ENCODE peak calls at places on chromosome 16, in four cellular contexts. One of them, this sample, is unnamed.

GRCh38 chr16:89720859-89721643 is at the start of the genes VPS9D1 and ZNF276:
- DNase-seq in cardiac muscle cell: peak
- DNase-seq in CD4-positive, CD25-positive, alpha-beta regulatory T cell: peak
- DNase-seq in tibial nerve: peak
- DNase-seq in this sample: peak

GRCh38 chr16:89903908-89904515 is 14.7 kb upstream of the MC1R start:
- DNase-seq in cardiac muscle cell: no peak
- DNase-seq in CD4-positive, CD25-positive, alpha-beta regulatory T cell: no peak
- DNase-seq in tibial nerve: no peak
- DNase-seq in this sample: no peak

GRCh38 chr16:56576585-56577299 is 11.9 kb downstream of the MT4 start:
- DNase-seq in cardiac muscle cell: peak
- DNase-seq in CD4-positive, CD25-positive, alpha-beta regulatory T cell: peak
- DNase-seq in tibial nerve: peak
- DNase-seq in this sample: no peak

GRCh38 chr16:54289242-54290051 is 2.9 kb upstream of the IRX3 start:
- DNase-seq in cardiac muscle cell: peak
- DNase-seq in CD4-positive, CD25-positive, alpha-beta regulatory T cell: no peak
- DNase-seq in tibial nerve: no peak
- DNase-seq in this sample: no peak

GRCh38 chr16:78894872-78895271 is 705.7 kb downstream of the MAF start:
- DNase-seq in cardiac muscle cell: no peak
- DNase-seq in CD4-positive, CD25-positive, alpha-beta regulatory T cell: peak
- DNase-seq in tibial nerve: no peak
- DNase-seq in this sample: no peak

GRCh38 chr16:10871157-10871991 is 5.6 kb upstream of the CIITA start:
- DNase-seq in cardiac muscle cell: no peak
- DNase-seq in CD4-positive, CD25-positive, alpha-beta regulatory T cell: peak
- DNase-seq in tibial nerve: no peak
- DNase-seq in this sample: no peak

GRCh38 chr16:19393226-19394074 is 24.2 kb upstream of the TMC5 start:
- DNase-seq in cardiac muscle cell: no peak
- DNase-seq in CD4-positive, CD25-positive, alpha-beta regulatory T cell: no peak
- DNase-seq in tibial nerve: no peak
- DNase-seq in this sample: no peak

GRCh38 chr16:14289692-14290340 is 218.7 kb downstream of the MRTFB start:
- DNase-seq in cardiac muscle cell: peak
- DNase-seq in CD4-positive, CD25-positive, alpha-beta regulatory T cell: peak
- DNase-seq in tibial nerve: no peak
- DNase-seq in this sample: no peak

GRCh38 chr16:10858203-10858602 is 18.8 kb upstream of the CIITA start:
- DNase-seq in cardiac muscle cell: no peak
- DNase-seq in CD4-positive, CD25-positive, alpha-beta regulatory T cell: no peak
- DNase-seq in tibial nerve: no peak
- DNase-seq in this sample: no peak

GRCh38 chr16:89324056-89325010 is 106.8 kb downstream of the ZNF778 start:
- DNase-seq in cardiac muscle cell: no peak
- DNase-seq in CD4-positive, CD25-positive, alpha-beta regulatory T cell: peak
- DNase-seq in tibial nerve: no peak
- DNase-seq in this sample: no peak

GRCh38 chr16:19130852-19131808 is 17.4 kb downstream of the ITPRIPL2 start:
- DNase-seq in cardiac muscle cell: no peak
- DNase-seq in CD4-positive, CD25-positive, alpha-beta regulatory T cell: no peak
- DNase-seq in tibial nerve: peak
- DNase-seq in this sample: no peak

GRCh38 chr16:70391881-70392481 is 45.3 kb downstream of the DDX19A start:
- DNase-seq in cardiac muscle cell: no peak
- DNase-seq in CD4-positive, CD25-positive, alpha-beta regulatory T cell: no peak
- DNase-seq in tibial nerve: peak
- DNase-seq in this sample: no peak

GRCh38 chr16:89863741-89864391 is 9.5 kb upstream of the TCF25 start:
- DNase-seq in cardiac muscle cell: no peak
- DNase-seq in CD4-positive, CD25-positive, alpha-beta regulatory T cell: peak
- DNase-seq in tibial nerve: peak
- DNase-seq in this sample: no peak

GRCh38 chr16:9092282-9092962 is 978 bp downstream of the HAPSTR1 start:
- DNase-seq in cardiac muscle cell: peak
- DNase-seq in CD4-positive, CD25-positive, alpha-beta regulatory T cell: peak
- DNase-seq in tibial nerve: no peak
- DNase-seq in this sample: peak

GRCh38 chr16:73037331-73037745 is 10.6 kb downstream of the ZFHX3 start:
- DNase-seq in cardiac muscle cell: peak
- DNase-seq in CD4-positive, CD25-positive, alpha-beta regulatory T cell: no peak
- DNase-seq in tibial nerve: no peak
- DNase-seq in this sample: no peak

GRCh38 chr16:50629334-50629733 is 51.8 kb downstream of the SNX20 start:
- DNase-seq in cardiac muscle cell: no peak
- DNase-seq in CD4-positive, CD25-positive, alpha-beta regulatory T cell: no peak
- DNase-seq in tibial nerve: no peak
- DNase-seq in this sample: no peak

GRCh38 chr16:13957197-13958078 is 37.5 kb downstream of the ERCC4 start:
- DNase-seq in cardiac muscle cell: no peak
- DNase-seq in CD4-positive, CD25-positive, alpha-beta regulatory T cell: peak
- DNase-seq in tibial nerve: peak
- DNase-seq in this sample: no peak

GRCh38 chr16:82016268-82016667 is 5.0 kb upstream of the SDR42E1 start:
- DNase-seq in cardiac muscle cell: no peak
- DNase-seq in CD4-positive, CD25-positive, alpha-beta regulatory T cell: peak
- DNase-seq in tibial nerve: peak
- DNase-seq in this sample: no peak

GRCh38 chr16:30401768-30402425 is 5.5 kb upstream of the ZNF771 start:
- DNase-seq in cardiac muscle cell: no peak
- DNase-seq in CD4-positive, CD25-positive, alpha-beta regulatory T cell: no peak
- DNase-seq in tibial nerve: no peak
- DNase-seq in this sample: no peak

GRCh38 chr16:70665806-70666735 is 19.7 kb downstream of the IL34 start:
- DNase-seq in cardiac muscle cell: no peak
- DNase-seq in CD4-positive, CD25-positive, alpha-beta regulatory T cell: no peak
- DNase-seq in tibial nerve: no peak
- DNase-seq in this sample: no peak

GRCh38 chr16:66849021-66849420 is 4.8 kb downstream of the CA7 start:
- DNase-seq in cardiac muscle cell: no peak
- DNase-seq in CD4-positive, CD25-positive, alpha-beta regulatory T cell: no peak
- DNase-seq in tibial nerve: no peak
- DNase-seq in this sample: no peak

GRCh38 chr16:69463876-69464275 is 39.5 kb downstream of the CYB5B start:
- DNase-seq in cardiac muscle cell: no peak
- DNase-seq in CD4-positive, CD25-positive, alpha-beta regulatory T cell: no peak
- DNase-seq in tibial nerve: no peak
- DNase-seq in this sample: no peak

GRCh38 chr16:19757026-19757425 is 39.0 kb downstream of the IQCK start:
- DNase-seq in cardiac muscle cell: no peak
- DNase-seq in CD4-positive, CD25-positive, alpha-beta regulatory T cell: no peak
- DNase-seq in tibial nerve: no peak
- DNase-seq in this sample: no peak

GRCh38 chr16:81170824-81171223 is 67.7 kb upstream of the BCO1 start:
- DNase-seq in cardiac muscle cell: peak
- DNase-seq in CD4-positive, CD25-positive, alpha-beta regulatory T cell: no peak
- DNase-seq in tibial nerve: no peak
- DNase-seq in this sample: no peak

GRCh38 chr16:9151597-9151996 is 60.2 kb downstream of the HAPSTR1 start:
- DNase-seq in cardiac muscle cell: no peak
- DNase-seq in CD4-positive, CD25-positive, alpha-beta regulatory T cell: no peak
- DNase-seq in tibial nerve: no peak
- DNase-seq in this sample: no peak

GRCh38 chr16:1556254-1556653 is 22.8 kb downstream of the TMEM204 start:
- DNase-seq in cardiac muscle cell: no peak
- DNase-seq in CD4-positive, CD25-positive, alpha-beta regulatory T cell: no peak
- DNase-seq in tibial nerve: no peak
- DNase-seq in this sample: no peak

GRCh38 chr16:19118938-19119431 is 5.2 kb downstream of the ITPRIPL2 start:
- DNase-seq in cardiac muscle cell: no peak
- DNase-seq in CD4-positive, CD25-positive, alpha-beta regulatory T cell: no peak
- DNase-seq in tibial nerve: peak
- DNase-seq in this sample: no peak

GRCh38 chr16:60646631-60647030 is 1389.6 kb downstream of the CDH8 start:
- DNase-seq in cardiac muscle cell: no peak
- DNase-seq in CD4-positive, CD25-positive, alpha-beta regulatory T cell: no peak
- DNase-seq in tibial nerve: no peak
- DNase-seq in this sample: no peak

GRCh38 chr16:3304370-3304769 is 860 bp downstream of the TIGD7 start:
- DNase-seq in cardiac muscle cell: no peak
- DNase-seq in CD4-positive, CD25-positive, alpha-beta regulatory T cell: no peak
- DNase-seq in tibial nerve: no peak
- DNase-seq in this sample: no peak

DNA sequence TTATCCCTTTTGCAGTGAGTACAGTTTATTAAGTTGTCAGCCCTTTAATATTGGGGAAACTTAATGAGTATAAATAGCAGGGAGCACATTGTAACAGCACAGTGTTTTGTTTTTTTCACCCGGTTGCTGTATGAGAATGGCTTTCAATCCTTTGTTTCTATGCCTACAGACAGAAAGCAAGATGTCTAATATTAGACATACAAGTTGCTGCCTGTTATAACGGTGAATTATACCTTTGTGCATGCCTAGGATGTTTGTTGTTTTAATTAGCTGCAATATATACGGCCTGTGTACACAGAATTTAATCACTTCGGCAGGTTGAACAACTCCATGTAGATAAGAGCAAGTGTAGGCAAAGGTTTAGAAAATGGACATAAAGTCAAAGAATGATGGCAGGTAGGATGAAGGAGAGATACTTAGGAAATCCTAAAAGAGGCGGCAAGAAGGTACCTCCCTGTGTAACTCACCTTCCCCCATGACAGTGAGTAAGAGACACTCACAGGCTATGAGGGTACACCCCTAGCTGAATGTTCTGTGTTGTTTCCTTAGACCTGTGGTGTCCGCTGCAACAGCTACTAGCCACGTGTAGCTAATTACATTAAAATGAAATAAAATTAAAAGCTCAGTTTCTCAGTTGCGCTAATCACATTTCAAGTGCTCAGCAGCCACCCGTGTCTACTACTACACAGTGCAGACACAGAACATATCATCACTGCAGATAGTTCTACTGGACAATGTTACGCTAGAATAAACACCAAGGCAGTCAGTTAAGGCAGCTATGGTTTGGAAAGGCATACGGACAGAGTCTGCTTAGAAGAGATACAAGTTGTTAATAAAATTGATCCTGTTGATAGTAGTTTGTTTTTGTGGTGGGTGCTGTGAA is 10.9 kb downstream of the SLC7A6OS start:
- DNase-seq in cardiac muscle cell: no peak
- DNase-seq in CD4-positive, CD25-positive, alpha-beta regulatory T cell: no peak
- DNase-seq in tibial nerve: no peak
- DNase-seq in this sample: no peak
- H3K27ac ChIP-seq in cardiac muscle cell: no peak
- H3K27ac ChIP-seq in CD4-positive, CD25-positive, alpha-beta regulatory T cell: no peak
- H3K27ac ChIP-seq in tibial nerve: peak
- H3K27ac ChIP-seq in this sample: no peak

GRCh38 chr16:57810197-57811024 is 8.1 kb upstream of the KIFC3 start:
- DNase-seq in cardiac muscle cell: no peak
- DNase-seq in CD4-positive, CD25-positive, alpha-beta regulatory T cell: peak
- DNase-seq in tibial nerve: peak
- DNase-seq in this sample: no peak

GRCh38 chr16:57809843-57810196 is 7.5 kb upstream of the KIFC3 start:
- DNase-seq in cardiac muscle cell: no peak
- DNase-seq in CD4-positive, CD25-positive, alpha-beta regulatory T cell: no peak
- DNase-seq in tibial nerve: no peak
- DNase-seq in this sample: no peak

GRCh38 chr16:57808589-57808988 is 6.3 kb upstream of the KIFC3 start:
- DNase-seq in cardiac muscle cell: no peak
- DNase-seq in CD4-positive, CD25-positive, alpha-beta regulatory T cell: no peak
- DNase-seq in tibial nerve: no peak
- DNase-seq in this sample: no peak

GRCh38 chr16:57807968-57808528 is 5.8 kb upstream of the KIFC3 start:
- DNase-seq in cardiac muscle cell: peak
- DNase-seq in CD4-positive, CD25-positive, alpha-beta regulatory T cell: peak
- DNase-seq in tibial nerve: peak
- DNase-seq in this sample: no peak

GRCh38 chr16:57809276-57809793 is 7.0 kb upstream of the KIFC3 start:
- DNase-seq in cardiac muscle cell: no peak
- DNase-seq in CD4-positive, CD25-positive, alpha-beta regulatory T cell: no peak
- DNase-seq in tibial nerve: no peak
- DNase-seq in this sample: no peak
- H3K27ac ChIP-seq in cardiac muscle cell: no peak
- H3K27ac ChIP-seq in CD4-positive, CD25-positive, alpha-beta regulatory T cell: no peak
- H3K27ac ChIP-seq in tibial nerve: no peak
- H3K27ac ChIP-seq in this sample: no peak

GRCh38 chr16:11914210-11914758 is 1.5 kb downstream of the GSPT1 start:
- DNase-seq in cardiac muscle cell: no peak
- DNase-seq in CD4-positive, CD25-positive, alpha-beta regulatory T cell: peak
- DNase-seq in tibial nerve: no peak
- DNase-seq in this sample: no peak

GRCh38 chr16:11913425-11914079 is 2.2 kb downstream of the GSPT1 start:
- DNase-seq in cardiac muscle cell: no peak
- DNase-seq in CD4-positive, CD25-positive, alpha-beta regulatory T cell: peak
- DNase-seq in tibial nerve: no peak
- DNase-seq in this sample: no peak

GRCh38 chr16:11907160-11907970 is 8.4 kb downstream of the GSPT1 start:
- DNase-seq in cardiac muscle cell: no peak
- DNase-seq in CD4-positive, CD25-positive, alpha-beta regulatory T cell: no peak
- DNase-seq in tibial nerve: no peak
- DNase-seq in this sample: no peak

GRCh38 chr16:11914759-11915643 is 755 bp downstream of the GSPT1 start:
- DNase-seq in cardiac muscle cell: peak
- DNase-seq in CD4-positive, CD25-positive, alpha-beta regulatory T cell: peak
- DNase-seq in tibial nerve: no peak
- DNase-seq in this sample: no peak

GRCh38 chr16:11909653-11910551 is 5.9 kb downstream of the GSPT1 start:
- DNase-seq in cardiac muscle cell: no peak
- DNase-seq in CD4-positive, CD25-positive, alpha-beta regulatory T cell: no peak
- DNase-seq in tibial nerve: no peak
- DNase-seq in this sample: no peak
- H3K27ac ChIP-seq in cardiac muscle cell: peak
- H3K27ac ChIP-seq in CD4-positive, CD25-positive, alpha-beta regulatory T cell: no peak
- H3K27ac ChIP-seq in tibial nerve: no peak
- H3K27ac ChIP-seq in this sample: no peak

DNA sequence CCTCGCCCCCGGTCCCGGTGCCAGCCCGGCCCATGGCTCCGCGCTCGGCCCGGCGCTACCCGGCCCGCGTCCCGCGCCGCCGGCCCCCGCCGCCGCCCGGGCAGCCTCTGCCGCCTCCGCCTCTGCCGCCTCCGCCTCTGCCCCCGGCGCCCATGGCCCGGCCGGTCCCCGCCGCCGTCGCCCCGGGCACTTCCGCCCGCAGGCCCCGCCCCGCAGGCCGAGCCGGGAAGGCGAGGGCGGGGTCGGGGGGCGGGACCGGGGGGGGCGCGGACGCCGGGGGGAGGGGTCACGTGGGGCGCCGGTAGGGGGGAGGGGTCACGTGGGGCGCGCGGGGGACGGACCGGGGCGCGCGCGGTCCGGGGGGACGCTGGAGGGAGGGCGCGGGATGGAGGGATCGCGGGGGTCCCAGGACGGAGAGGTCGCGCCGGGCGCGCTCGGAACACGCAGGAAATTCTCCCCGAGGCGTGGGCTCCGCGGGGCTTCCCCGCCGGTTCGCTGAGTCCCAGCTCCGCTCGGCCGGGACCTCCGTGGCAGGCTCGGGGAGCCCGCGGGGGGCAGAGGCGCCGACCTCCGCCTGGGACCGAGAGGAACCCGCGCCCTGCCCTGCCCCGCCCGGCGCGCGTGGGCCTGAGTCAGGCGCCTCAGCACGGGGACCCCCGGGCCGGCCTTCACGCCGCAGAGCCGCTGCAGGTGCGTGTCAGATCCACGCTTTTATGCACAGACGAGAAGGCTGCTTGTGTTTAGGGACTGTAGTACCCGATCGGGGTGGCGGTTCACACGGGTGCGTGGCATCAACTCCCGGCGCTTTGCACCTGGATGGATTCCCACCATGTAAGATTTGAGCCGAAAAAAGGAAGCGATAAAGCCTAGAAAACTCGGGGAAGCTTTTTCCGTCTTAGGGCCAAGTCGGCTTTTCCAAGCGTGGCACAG is at the start of gene PGAP6:
- DNase-seq in cardiac muscle cell: peak
- DNase-seq in CD4-positive, CD25-positive, alpha-beta regulatory T cell: peak
- DNase-seq in tibial nerve: peak
- DNase-seq in this sample: peak
- H3K27ac ChIP-seq in cardiac muscle cell: peak
- H3K27ac ChIP-seq in CD4-positive, CD25-positive, alpha-beta regulatory T cell: peak
- H3K27ac ChIP-seq in tibial nerve: peak
- H3K27ac ChIP-seq in this sample: peak